ENCODE peak calls at places on chromosome 18, in nine cellular contexts. Y, G, A, V, H, Z, D, C and R are unnamed samples. For H3K36me3 and H3K4me1, the result is how much of the 10 kb centered on the place peaks cover.

GRCh38 chr18:12391487-12392136 is 14.6 kb upstream of the AFG3L2 start:
- DNase-seq in Y (peak), V (peak), D (peak), C (peak), Z (peak), H (peak), A (peak), G (peak), R (peak)

GRCh38 chr18:58315739-58316215 is 271.8 kb downstream of the NEDD4L start:
- DNase-seq in C (peak), V (no peak), A (peak), Z (peak), Y (no peak), H (peak), G (no peak), D (peak), R (no peak)

GRCh38 chr18:79071037-79071960 is 2.1 kb downstream of the ATP9B start:
- DNase-seq in C (no peak), G (peak), Y (no peak), A (no peak), D (no peak), H (no peak), Z (no peak), V (no peak), R (no peak)

GRCh38 chr18:48997985-48998831 is 47.4 kb upstream of the SMAD7 start:
- DNase-seq in H (peak), Y (no peak), V (peak), A (peak), D (peak), G (peak), C (peak), Z (peak), R (peak)

GRCh38 chr18:9017170-9017899 is 85.2 kb upstream of the NDUFV2 start:
- DNase-seq in C (peak), D (peak), V (peak), G (peak), A (peak), Z (peak), Y (peak), H (peak), R (peak)

GRCh38 chr18:78901923-78902794 is 77.5 kb upstream of the SALL3 start:
- DNase-seq in C (no peak), D (no peak), G (no peak), H (no peak), V (no peak), Y (no peak), A (no peak), Z (no peak), R (no peak)

GRCh38 chr18:51154664-51155063 is 42.8 kb downstream of the MEX3C start:
- DNase-seq in D (no peak), Z (no peak), H (no peak), C (no peak), A (no peak), Y (no peak), V (no peak), G (no peak), R (no peak)

GRCh38 chr18:21179590-21180220 is 62.3 kb upstream of the GREB1L start:
- DNase-seq in H (peak), Z (peak), G (peak), V (peak), C (peak), D (peak), A (peak), Y (peak), R (peak)

GRCh38 chr18:66329716-66330115 is 274.2 kb downstream of the CDH19 start:
- DNase-seq in Y (no peak), Z (no peak), H (no peak), G (no peak), C (no peak), A (no peak), D (no peak), V (no peak), R (no peak)

GRCh38 chr18:51212606-51213005 is 15.1 kb upstream of the MEX3C start:
- DNase-seq in Y (no peak), C (no peak), Z (no peak), G (no peak), A (no peak), V (no peak), H (no peak), D (no peak), R (no peak)

GRCh38 chr18:66558773-66559172 is 45.1 kb downstream of the CDH19 start:
- DNase-seq in V (no peak), G (no peak), Y (no peak), C (no peak), A (no peak), D (no peak), Z (no peak), H (peak), R (no peak)

GRCh38 chr18:11176416-11176815 is 27.0 kb upstream of the PIEZO2 start:
- DNase-seq in D (no peak), H (no peak), V (peak), G (no peak), A (no peak), Y (no peak), C (no peak), Z (no peak), R (no peak)

GRCh38 chr18:67599277-67599676 is 82.8 kb upstream of the DSEL start:
- DNase-seq in Y (no peak), D (no peak), G (peak), C (no peak), A (no peak), Z (no peak), V (peak), H (peak), R (no peak)

GRCh38 chr18:28834889-28835288 is 658.0 kb upstream of the CDH2 start:
- DNase-seq in D (no peak), Z (no peak), Y (no peak), C (no peak), H (peak), A (no peak), G (peak), V (peak), R (no peak)

GRCh38 chr18:48663931-48664847 is 125.4 kb downstream of the CTIF start:
- DNase-seq in D (peak), G (peak), C (peak), Z (no peak), A (peak), H (peak), V (peak), Y (peak), R (peak)

GRCh38 chr18:36829362-36830140 is 624 bp downstream of the KIAA1328 start:
- DNase-seq in Z (no peak), V (peak), G (peak), Y (no peak), A (no peak), H (no peak), D (no peak), C (peak), R (no peak)

GRCh38 chr18:23053756-23054457 is 81.4 kb upstream of the CABLES1 start:
- DNase-seq in A (no peak), G (peak), V (peak), C (peak), D (no peak), Y (no peak), H (peak), Z (no peak), R (peak)

GRCh38 chr18:50706199-50706598 is 113.6 kb downstream of the MRO start:
- DNase-seq in C (no peak), V (no peak), A (no peak), G (no peak), D (no peak), H (no peak), Z (no peak), Y (no peak), R (no peak)

GRCh38 chr18:76265375-76266225 is 229.4 kb downstream of the ZNF516 start:
- DNase-seq in C (no peak), H (no peak), D (no peak), A (peak), Z (no peak), V (peak), Y (peak), G (no peak), R (no peak)

GRCh38 chr18:48336332-48336731 is 72.9 kb downstream of the ZBTB7C start:
- DNase-seq in A (no peak), Z (no peak), G (peak), D (no peak), Y (no peak), V (peak), C (no peak), H (no peak), R (no peak)

GRCh38 chr18:33576999-33577687 is 876 bp upstream of the ASXL3 start:
- DNase-seq in Y (no peak), C (no peak), Z (no peak), A (no peak), G (no peak), H (no peak), D (no peak), V (no peak), R (no peak)

GRCh38 chr18:79922971-79923411 is 28.5 kb downstream of the SLC66A2 start:
- DNase-seq in D (peak), C (no peak), Z (no peak), V (no peak), G (no peak), A (peak), Y (peak), H (no peak), R (no peak)

GRCh38 chr18:35253655-35254287 is 12.9 kb downstream of the ZNF397 start:
- DNase-seq in A (no peak), G (peak), D (no peak), Z (no peak), Y (no peak), V (no peak), C (no peak), H (no peak), R (no peak)
- H3K36me3 ChIP-seq in A (under half), G (under half), D (under half), Z (under half), Y (under half), V (under half), C (under half), H (under half), R (under half)

DNA sequence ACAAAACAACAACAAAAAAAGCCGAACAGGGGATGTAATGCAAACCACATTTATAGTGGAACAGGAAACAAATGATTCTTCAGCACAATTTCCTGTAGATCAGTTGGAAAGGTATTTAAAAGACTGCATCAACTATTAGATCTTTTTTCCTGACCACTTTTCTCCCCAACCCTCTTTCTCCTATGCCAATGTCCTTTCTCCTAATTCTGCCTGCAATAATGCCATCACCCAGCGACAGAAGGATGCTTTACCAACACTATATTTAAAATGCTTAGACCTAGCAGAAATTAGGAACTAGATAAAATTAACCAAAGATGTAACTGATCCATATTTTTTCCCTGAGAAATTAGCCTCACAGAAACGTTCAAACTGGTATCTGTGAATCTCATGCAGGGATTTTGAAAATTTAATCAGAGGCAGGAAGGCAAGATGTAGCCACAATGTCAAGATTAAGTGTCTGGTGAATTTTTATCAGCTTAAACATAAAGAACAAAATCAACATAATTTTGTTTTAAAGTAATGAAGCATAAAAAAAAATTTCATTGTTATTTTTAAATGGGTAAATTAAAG is 271.3 kb downstream of the TCF4 start:
- DNase-seq in Z (no peak), A (no peak), H (no peak), D (no peak), Y (no peak), G (no peak), V (peak), C (no peak), R (no peak)
- H3K4me1 ChIP-seq in Z (under half), A (under half), H (under half), D (under half), Y (under half), G (under half), V (half or more), C (under half), R (under half)

DNA sequence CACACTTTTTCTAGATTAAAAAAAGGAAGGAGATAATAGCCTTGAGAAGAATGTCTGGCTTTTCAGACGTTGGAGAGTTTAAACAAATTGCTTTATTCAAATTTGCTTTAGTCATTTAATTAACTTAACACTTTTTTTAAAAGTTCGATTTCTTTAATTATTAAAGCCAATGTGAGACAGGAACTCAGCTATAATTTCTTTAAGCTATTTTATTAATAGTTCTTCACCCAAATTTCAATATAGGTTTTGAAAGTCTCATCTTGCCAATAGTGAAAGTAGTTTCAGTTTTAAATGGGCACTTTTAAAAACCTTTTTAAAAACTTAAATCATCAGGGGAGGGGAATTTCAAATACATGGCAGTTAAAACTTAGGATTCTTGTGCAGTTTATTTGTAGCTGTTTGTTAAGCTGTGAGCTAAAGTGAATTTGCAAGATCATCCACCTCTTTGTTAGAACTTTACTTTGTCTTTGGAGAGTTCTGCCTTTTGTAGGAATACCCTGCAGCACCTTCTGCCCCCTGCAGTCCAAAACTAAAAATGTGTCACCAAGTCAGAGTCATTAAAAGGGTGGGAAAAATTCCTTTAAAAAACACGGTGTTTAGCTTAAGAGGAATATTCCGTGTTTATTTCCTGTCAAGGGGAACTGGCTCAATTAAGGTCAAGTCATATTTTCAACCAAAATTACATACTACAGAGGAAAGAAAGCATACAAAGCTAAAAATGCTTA is 4.6 kb downstream of the TGIF1 start:
- DNase-seq in Y (no peak), G (peak), A (peak), Z (no peak), H (peak), C (peak), V (peak), D (peak), R (peak)
- H3K4me3 ChIP-seq in Y (peak), G (no peak), A (peak), Z (peak), H (peak), C (peak), V (peak), D (peak), R (peak)

GRCh38 chr18:59353079-59353680 is 5.9 kb downstream of the LMAN1 start:
- DNase-seq in A (no peak), D (no peak), Z (no peak), H (peak), V (peak), C (no peak), Y (no peak), G (no peak), R (no peak)
- H3K36me3 ChIP-seq in A (half or more), D (under half), Z (half or more), H (under half), V (half or more), C (under half), Y (under half), G (under half), R (half or more)

DNA sequence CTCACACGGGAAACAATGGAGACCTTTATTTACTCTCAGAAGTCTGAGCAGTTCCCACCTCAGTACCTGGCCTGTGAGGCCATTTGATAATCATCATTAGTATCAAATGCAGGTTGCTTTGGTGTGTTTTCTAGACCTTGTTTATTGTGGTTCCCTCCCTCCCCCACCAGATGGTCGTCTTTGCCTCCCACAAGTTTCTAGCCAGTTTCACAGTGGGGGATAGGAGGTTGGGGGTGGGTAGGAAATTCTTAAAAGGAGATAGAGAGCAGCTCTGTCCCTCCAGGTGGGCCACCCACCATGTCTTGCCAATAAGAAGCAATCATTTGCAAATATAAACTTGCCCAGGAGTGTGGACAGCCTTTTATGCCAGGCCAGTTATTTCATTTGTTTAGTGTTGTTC is 31.3 kb downstream of the SETBP1 start:
- DNase-seq in G (no peak), C (no peak), D (no peak), H (no peak), Z (no peak), V (no peak), Y (no peak), A (no peak), R (no peak)
- H3K4me1 ChIP-seq in G (under half), C (under half), D (under half), H (under half), Z (under half), V (under half), Y (under half), A (under half), R (under half)

DNA sequence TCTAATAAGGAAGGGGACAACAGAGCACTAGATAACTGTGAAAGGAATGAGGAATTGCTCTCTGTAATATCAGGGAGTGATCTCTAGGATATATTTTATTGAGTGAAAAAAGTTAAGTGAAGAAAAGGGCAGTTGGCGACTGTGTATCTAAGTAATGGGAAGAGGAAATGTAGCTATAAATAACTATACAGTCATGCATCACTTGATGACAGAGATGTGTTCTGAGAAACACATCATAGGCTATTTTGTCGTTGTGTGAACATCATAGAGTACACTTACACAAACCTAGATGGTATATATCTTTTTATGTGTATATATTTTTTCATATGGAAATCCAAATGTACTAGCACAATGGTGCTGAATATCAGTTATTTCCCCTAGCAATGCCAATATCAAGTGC is 329.3 kb downstream of the TXNL1 start:
- DNase-seq in Z (no peak), Y (no peak), C (no peak), D (no peak), V (no peak), A (no peak), H (no peak), G (no peak), R (no peak)
- H3K4me3 ChIP-seq in Z (no peak), Y (no peak), C (no peak), D (no peak), V (no peak), A (no peak), H (no peak), G (no peak), R (no peak)

DNA sequence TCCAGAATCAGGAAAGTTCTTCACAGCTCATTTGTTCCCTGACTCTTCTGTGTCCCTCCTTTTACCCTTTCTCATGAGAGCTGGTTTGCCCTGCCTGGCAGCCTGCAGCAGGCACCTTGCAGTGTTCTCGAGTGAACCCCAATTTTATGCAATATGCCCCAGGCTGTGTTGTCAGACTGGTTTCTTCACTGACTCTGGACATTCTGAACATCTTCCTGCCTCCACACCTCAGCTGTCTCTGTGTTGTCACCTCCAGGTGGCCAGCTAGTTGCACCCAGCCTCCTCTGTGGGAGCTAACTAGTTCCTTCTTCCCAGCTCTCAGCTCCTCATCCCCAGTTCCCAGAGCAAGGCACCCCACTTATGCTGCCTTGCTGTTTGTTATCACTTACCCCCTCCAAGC is 5.5 kb downstream of the SETBP1 start:
- DNase-seq in C (no peak), A (no peak), Z (no peak), Y (no peak), V (no peak), D (no peak), G (no peak), H (peak), R (no peak)
- H3K36me3 ChIP-seq in C (under half), A (under half), Z (under half), Y (under half), V (under half), D (under half), G (under half), H (under half), R (under half)

GRCh38 chr18:3248670-3249359 is 1.2 kb downstream of the MYL12A start:
- DNase-seq in C (peak), Z (no peak), G (peak), H (peak), A (no peak), D (no peak), Y (no peak), V (peak), R (peak)

GRCh38 chr18:3251963-3252277 is 4.3 kb downstream of the MYL12A start:
- DNase-seq in V (peak), A (no peak), H (no peak), Z (no peak), G (no peak), D (no peak), Y (no peak), C (no peak), R (no peak)

GRCh38 chr18:3250237-3251107 is 2.9 kb downstream of the MYL12A start:
- DNase-seq in D (no peak), C (no peak), H (peak), Z (no peak), G (peak), Y (no peak), V (peak), A (no peak), R (no peak)

GRCh38 chr18:3252843-3253242 is 5.2 kb downstream of the MYL12A start:
- DNase-seq in D (no peak), Y (no peak), V (no peak), Z (no peak), A (no peak), C (no peak), H (no peak), G (no peak), R (no peak)

DNA sequence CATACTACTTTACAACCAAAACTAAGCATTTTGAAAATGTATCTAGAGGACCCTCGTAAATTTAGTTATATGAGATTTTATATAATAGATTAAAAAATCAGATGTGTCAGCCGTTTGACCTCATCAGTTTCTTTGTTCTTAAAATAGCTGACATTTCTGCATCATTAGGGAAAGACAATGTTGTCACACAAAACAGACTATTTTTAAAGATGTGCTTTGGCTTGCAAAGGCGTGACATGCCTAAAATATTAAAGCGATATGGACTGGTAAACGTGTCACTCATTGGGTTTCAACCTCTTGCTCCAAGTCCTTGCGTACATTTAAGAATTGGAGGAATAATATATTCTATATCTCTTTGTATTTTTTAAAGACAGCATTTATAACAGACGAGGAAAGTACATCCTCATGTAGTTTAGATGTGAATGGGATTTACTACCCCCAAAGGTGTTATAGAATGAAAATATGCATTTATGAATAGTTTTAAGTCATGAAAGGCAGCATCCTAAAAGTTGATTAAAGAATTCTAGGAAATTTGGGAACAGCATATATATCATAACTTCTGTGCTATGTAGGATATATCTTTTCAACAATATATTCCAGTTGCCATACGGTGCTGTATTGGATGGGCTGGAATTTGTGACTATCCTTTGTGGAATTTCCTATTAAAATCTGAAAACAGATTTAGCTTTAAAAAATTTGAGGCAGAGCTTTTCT is 3.8 kb downstream of the MYL12A start:
- DNase-seq in D (no peak), G (peak), V (peak), Z (no peak), Y (no peak), A (no peak), C (no peak), H (no peak), R (no peak)
- H3K4me1 ChIP-seq in D (under half), G (under half), V (half or more), Z (under half), Y (under half), A (under half), C (half or more), H (under half), R (under half)